ENCODE peak calls at places on chromosomes 7 and 10, in four cellular contexts. G is neural progenitor cell, C is hypothalamus, T is AG10803. J is an unnamed sample.

GRCh38 chr10:4833286-4833685 is 7.3 kb downstream of the AKR1E2 start:
- DNase-seq in G (no peak), C (no peak), T (no peak), J (no peak)

GRCh38 chr7:117086788-117087187 is 133.5 kb downstream of the ST7 start:
- DNase-seq in G (no peak), T (no peak), C (no peak), J (no peak)

GRCh38 chr7:51139796-51140195 is 176.8 kb downstream of the COBL start:
- DNase-seq in G (no peak), C (no peak), T (no peak), J (no peak)

GRCh38 chr10:90856261-90856660 is 1.6 kb downstream of the HTR7 start:
- DNase-seq in C (no peak), G (no peak), T (no peak), J (no peak)

GRCh38 chr10:49143249-49143648 is 9.4 kb upstream of the FAM170B start:
- DNase-seq in G (no peak), T (no peak), C (no peak), J (no peak)

GRCh38 chr10:108358912-108359311 is 1194.4 kb upstream of the SORCS1 start:
- DNase-seq in T (peak), C (no peak), G (no peak), J (no peak)

GRCh38 chr7:87059525-87060287 is at the start of gene ELAPOR2:
- DNase-seq in T (peak), C (peak), G (peak), J (peak)

GRCh38 chr7:150428671-150429451 is 21.6 kb upstream of the GIMAP8 start:
- DNase-seq in T (peak), C (no peak), G (peak), J (no peak)

GRCh38 chr10:112815238-112816032 is 134.6 kb upstream of the TCF7L2 start:
- DNase-seq in C (no peak), G (no peak), T (peak), J (no peak)

GRCh38 chr10:101902032-101902799 is 58.6 kb upstream of the KCNIP2 start:
- DNase-seq in C (no peak), G (peak), T (no peak), J (no peak)

GRCh38 chr7:45957721-45958120 is 36.6 kb upstream of the IGFBP3 start:
- DNase-seq in T (no peak), G (no peak), C (no peak), J (no peak)

GRCh38 chr7:43313628-43314378 is 201.4 kb downstream of the HECW1 start:
- DNase-seq in T (peak), G (no peak), C (no peak), J (no peak)

GRCh38 chr7:141700848-141701371 is 1.1 kb downstream of the DENND11 start:
- DNase-seq in G (no peak), C (no peak), T (no peak), J (no peak)

GRCh38 chr7:34655384-34655783 is 2.6 kb upstream of the NPSR1 start:
- DNase-seq in C (no peak), G (peak), T (no peak), J (no peak)

GRCh38 chr7:49580000-49580399 is 193.4 kb upstream of the VWC2 start:
- DNase-seq in G (peak), C (no peak), T (no peak), J (no peak)

GRCh38 chr7:141053626-141054025 is 20.2 kb upstream of the TMEM178B start:
- DNase-seq in G (no peak), C (no peak), T (no peak), J (peak)

GRCh38 chr10:35040761-35041501 is 49.2 kb downstream of the CUL2 start:
- DNase-seq in G (peak), C (no peak), T (peak), J (no peak)

GRCh38 chr10:103894454-103894853 is 23.5 kb downstream of the STN1 start:
- DNase-seq in G (no peak), T (peak), C (no peak), J (no peak)

GRCh38 chr7:97145068-97145467 is 27.6 kb downstream of the SDHAF3 start:
- DNase-seq in T (peak), G (no peak), C (no peak), J (no peak)

GRCh38 chr7:80699656-80700318 is 61.3 kb downstream of the CD36 start:
- DNase-seq in C (no peak), G (no peak), T (no peak), J (no peak)

GRCh38 chr7:10860516-10860915 is 113.2 kb upstream of the PHF14 start:
- DNase-seq in T (no peak), G (no peak), C (no peak), J (no peak)

GRCh38 chr10:71829171-71829570 is 21.9 kb downstream of the PSAP start:
- DNase-seq in T (peak), C (no peak), G (no peak), J (no peak)

GRCh38 chr10:124621637-124622036 is 122.5 kb downstream of the FAM53B start:
- DNase-seq in T (no peak), G (no peak), C (peak), J (no peak)